ENCODE peak calls at places on chromosomes 5 and 9, in seven cellular contexts. U is gastrocnemius medialis, E is GM23248, H is astrocyte, Y is transverse colon, R is stomach, W is fibroblast of lung. C is an unnamed sample.

GRCh38 chr5:145680169-145680568 is 155.0 kb downstream of the PRELID2 start:
- DNase-seq in W (no peak), E (no peak), H (no peak), U (no peak), R (no peak), Y (no peak), C (no peak)

GRCh38 chr5:127933348-127933747 is 150.2 kb upstream of the SLC12A2 start:
- DNase-seq in E (no peak), U (no peak), W (no peak), Y (no peak), H (no peak), R (no peak), C (no peak)

GRCh38 chr5:16918891-16919671 is 17.0 kb downstream of the MYO10 start:
- DNase-seq in R (no peak), E (no peak), U (no peak), Y (no peak), W (no peak), H (no peak), C (no peak)

GRCh38 chr9:115058175-115058574 is 59.8 kb downstream of the TNC start:
- DNase-seq in H (no peak), U (no peak), Y (no peak), R (no peak), W (no peak), E (no peak), C (no peak)

GRCh38 chr5:149853019-149853648 is 91.5 kb downstream of the PDE6A start:
- DNase-seq in R (peak; percentile 80), W (peak; percentile 82), U (peak; percentile 56), H (peak; percentile 52), E (peak; percentile 83), Y (peak; percentile 83), C (peak; percentile 70)

GRCh38 chr9:101727621-101728524 is 10.6 kb downstream of the GRIN3A start:
- DNase-seq in W (peak; percentile 6), R (no peak), U (no peak), H (no peak), E (peak; percentile 37), Y (peak; percentile 21), C (no peak)

GRCh38 chr5:159518361-159518760 is 188.1 kb upstream of the IL12B start:
- DNase-seq in Y (no peak), U (no peak), W (no peak), H (peak; percentile 60), R (peak; percentile 83), E (peak; percentile 53), C (no peak)

GRCh38 chr5:73188764-73189521 is 15.9 kb downstream of the TMEM174 start:
- DNase-seq in U (no peak), E (peak; percentile 56), H (peak; percentile 58), Y (no peak), R (no peak), W (peak; percentile 19), C (no peak)

GRCh38 chr9:135976531-135976930 is 15.4 kb upstream of the UBAC1 start:
- DNase-seq in E (peak; percentile 30), W (no peak), Y (no peak), R (no peak), U (no peak), H (no peak), C (no peak)

GRCh38 chr5:160250826-160251225 is 21.5 kb downstream of the FABP6 start:
- DNase-seq in W (no peak), E (no peak), U (no peak), Y (no peak), H (no peak), R (no peak), C (no peak)

GRCh38 chr5:442335-443238 is at the start of gene EXOC3:
- DNase-seq in E (peak; percentile 89), W (peak; percentile 65), H (peak; percentile 38), R (peak; percentile 77), Y (peak; percentile 82), U (peak; percentile 43), C (peak; percentile 79)

GRCh38 chr9:136725612-136726011 is 13.2 kb downstream of the DIPK1B start:
- DNase-seq in Y (no peak), E (peak; percentile 78), W (no peak), H (peak; percentile 32), R (no peak), U (no peak), C (no peak)

GRCh38 chr5:66660401-66660800 is 64.2 kb downstream of the MAST4 start:
- DNase-seq in U (no peak), R (no peak), Y (no peak), E (peak; percentile 57), H (peak; percentile 74), W (peak; percentile 24), C (no peak)

GRCh38 chr9:104864675-104865104 is 63.3 kb downstream of the ABCA1 start:
- DNase-seq in H (peak; percentile 71), E (peak; percentile 83), W (peak; percentile 88), Y (no peak), U (no peak), R (no peak), C (no peak)

GRCh38 chr5:104412649-104413240 is 850.2 kb upstream of the NUDT12 start:
- DNase-seq in Y (no peak), E (peak; percentile 10), H (peak; percentile 20), W (peak; percentile 48), U (no peak), R (no peak), C (no peak)

DNA sequence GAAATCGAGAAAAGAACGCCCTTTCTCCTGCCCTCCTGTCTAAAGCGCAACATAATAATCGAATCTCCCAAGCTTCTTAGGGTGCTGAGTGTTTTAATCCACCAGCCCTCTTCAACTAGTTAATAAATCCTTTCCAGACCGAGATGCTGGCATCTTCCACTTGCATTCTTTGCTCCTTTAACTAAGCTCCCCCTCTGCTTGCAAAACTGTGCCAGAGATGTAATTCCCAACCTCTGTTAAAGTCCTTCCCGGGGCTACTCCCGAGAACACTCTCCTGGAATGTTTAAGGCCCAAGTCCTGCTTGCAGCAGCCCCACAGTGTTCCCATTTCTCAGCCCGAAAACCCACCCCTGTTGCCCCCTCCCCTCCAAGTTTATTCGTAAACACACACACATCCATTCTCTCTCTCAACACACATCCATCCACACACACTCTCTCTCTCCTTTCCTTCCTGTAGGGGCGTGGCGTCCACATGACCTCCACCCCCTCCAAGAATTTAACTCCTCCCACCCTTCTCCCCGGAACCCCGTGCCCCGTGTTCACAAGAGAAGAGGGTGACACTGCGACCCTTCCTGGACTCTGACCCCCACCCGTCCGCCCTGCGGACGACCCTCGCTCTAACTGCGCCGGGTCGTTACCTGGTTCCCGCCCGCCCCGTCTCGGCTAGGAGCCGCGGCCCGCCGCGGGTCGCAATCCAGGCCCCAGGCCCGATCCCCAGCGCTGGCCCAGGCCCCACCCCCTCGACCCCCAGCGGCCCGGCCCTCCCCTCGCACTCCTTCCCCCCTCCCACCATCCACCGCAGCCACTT is 7.0 kb upstream of the MGAT1 start:
- DNase-seq in U (peak; percentile 88), R (peak; percentile 91), H (peak; percentile 85), Y (peak; percentile 94), E (peak; percentile 95), W (peak; percentile 92), C (peak; percentile 97)
- H3K4me1 ChIP-seq in U (peaks cover 60% of the 10 kb centered on the region), R (peaks cover 59% of the 10 kb centered on the region), H (peaks cover 29% of the 10 kb centered on the region), Y (peaks cover 56% of the 10 kb centered on the region), E (peaks cover 34% of the 10 kb centered on the region), W (peaks cover 13% of the 10 kb centered on the region), C (peaks cover 59% of the 10 kb centered on the region)

GRCh38 chr9:131583836-131584555 is 38.7 kb downstream of the PRRT1B start:
- DNase-seq in R (no peak), E (no peak), W (no peak), Y (no peak), U (no peak), H (no peak), C (no peak)

GRCh38 chr9:131584858-131585257 is 39.5 kb downstream of the PRRT1B start:
- DNase-seq in Y (no peak), E (no peak), H (no peak), U (no peak), R (no peak), W (no peak), C (no peak)

GRCh38 chr9:131583342-131583645 is 38.0 kb downstream of the PRRT1B start:
- DNase-seq in Y (no peak), R (no peak), W (no peak), H (no peak), E (no peak), U (no peak), C (no peak)

GRCh38 chr9:131580358-131580757 is 35.0 kb downstream of the PRRT1B start:
- DNase-seq in R (no peak), Y (no peak), W (no peak), U (no peak), E (no peak), H (no peak), C (no peak)

DNA sequence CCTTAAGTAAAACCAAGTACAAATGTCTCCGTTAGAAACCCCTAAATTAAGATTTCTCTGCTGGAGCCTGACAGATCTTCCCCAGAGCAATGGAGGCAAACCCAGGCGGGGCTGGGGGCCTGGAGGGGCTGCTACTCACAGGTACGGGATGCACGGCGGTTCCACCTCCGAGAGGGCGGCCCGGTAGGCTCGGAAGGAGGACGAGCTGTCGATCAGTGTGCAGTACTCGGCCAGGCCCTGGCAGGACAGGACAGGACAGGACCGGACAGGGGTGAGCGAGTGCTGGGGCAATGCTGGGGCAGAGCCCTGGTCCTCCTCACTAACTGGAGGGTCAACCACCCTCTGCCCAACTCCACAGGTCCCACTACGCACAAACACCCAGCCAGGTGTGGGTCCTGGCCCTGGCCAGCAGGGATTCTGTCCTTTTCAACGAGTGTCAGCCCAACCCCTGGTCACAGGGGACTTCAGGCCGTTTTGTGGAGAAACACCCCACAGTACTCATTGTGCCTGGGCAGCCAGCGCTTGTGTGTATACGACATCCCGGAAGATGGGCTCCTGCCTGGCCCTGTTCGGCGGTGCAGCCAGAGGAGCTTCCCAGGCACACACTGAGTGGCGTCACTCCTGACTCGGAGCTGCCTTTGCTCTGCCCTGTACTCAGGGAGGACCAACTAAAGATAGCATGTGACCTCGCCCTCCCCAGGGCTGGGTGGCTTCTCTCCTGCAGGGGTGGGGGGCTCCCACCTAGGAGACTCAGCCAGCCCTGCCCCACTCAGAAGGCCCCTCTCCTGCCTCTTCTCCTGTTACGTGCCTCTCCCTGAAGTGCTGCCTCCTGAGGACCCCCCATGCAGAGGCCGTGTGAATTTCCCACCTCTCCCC is 37.4 kb downstream of the PRRT1B start:
- DNase-seq in H (no peak), E (no peak), U (no peak), W (no peak), R (no peak), Y (no peak), C (no peak)
- H3K36me3 ChIP-seq in H (no peaks in the 10 kb centered on the region), E (no peaks in the 10 kb centered on the region), U (peaks cover 4% of the 10 kb centered on the region), W (peaks cover 15% of the 10 kb centered on the region), R (peaks cover 88% of the 10 kb centered on the region), Y (no peaks in the 10 kb centered on the region), C (peaks cover 88% of the 10 kb centered on the region)

GRCh38 chr5:173858675-173859121 is 29.5 kb upstream of the CPEB4 start:
- DNase-seq in U (no peak), E (no peak), R (no peak), W (peak; percentile 38), Y (no peak), H (no peak), C (no peak)
- H3K4me1 ChIP-seq in U (no peaks in the 10 kb centered on the region), E (no peaks in the 10 kb centered on the region), R (peaks cover 47% of the 10 kb centered on the region), W (no peaks in the 10 kb centered on the region), Y (peaks cover 14% of the 10 kb centered on the region), H (peaks cover 5% of the 10 kb centered on the region), C (no peaks in the 10 kb centered on the region)

DNA sequence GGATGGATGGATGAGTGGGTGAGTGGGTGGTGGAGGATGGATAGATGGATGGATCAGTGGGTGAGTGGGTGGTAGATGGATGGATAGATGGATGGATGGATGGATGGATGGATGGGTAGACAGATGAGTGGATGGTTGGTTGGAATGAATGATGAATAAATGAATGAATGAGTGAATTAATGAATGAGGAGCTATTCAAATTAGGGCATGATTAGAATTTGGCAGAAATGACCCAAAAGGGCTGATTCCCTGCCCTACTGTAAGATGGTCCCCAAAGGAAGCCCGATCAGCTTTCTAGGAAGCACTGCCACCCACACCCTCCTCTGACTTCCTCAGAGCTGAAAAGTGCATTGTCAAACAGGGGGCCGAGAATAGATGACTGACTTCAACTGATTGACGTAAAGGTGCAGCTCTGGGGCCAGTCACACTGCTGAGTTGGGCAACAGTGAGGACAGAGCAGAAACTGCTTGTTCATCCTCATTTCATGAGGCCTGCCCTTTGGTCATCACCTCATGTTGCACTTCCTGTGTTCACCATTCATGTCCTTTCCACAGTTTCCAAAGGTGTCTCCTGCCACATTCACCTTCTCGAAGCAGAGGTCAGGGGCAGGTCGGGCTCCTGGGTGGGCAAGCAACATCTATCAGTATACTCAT is 34.3 kb downstream of the NIPAL4 start:
- DNase-seq in E (no peak), W (no peak), Y (no peak), H (no peak), U (no peak), R (no peak), C (no peak)
- H3K36me3 ChIP-seq in E (no peaks in the 10 kb centered on the region), W (peaks cover 11% of the 10 kb centered on the region), Y (no peaks in the 10 kb centered on the region), H (peaks cover 75% of the 10 kb centered on the region), U (no peaks in the 10 kb centered on the region), R (peaks cover 80% of the 10 kb centered on the region), C (peaks cover 64% of the 10 kb centered on the region)